ENCODE peak calls at places on chromosomes 6 and 20, in seven cellular contexts. One of them, this sample, is unnamed.

GRCh38 chr6:93300661-93301060 is 118.7 kb downstream of the EPHA7 start:
- DNase-seq in GF-D8: no peak
- DNase-seq in fibroblast of pulmonary artery: no peak
- DNase-seq in HEK293T: no peak
- DNase-seq in T47D: peak
- DNase-seq in NCI-H510A: peak
- DNase-seq in NCI-H2171: no peak
- DNase-seq in this sample: no peak

GRCh38 chr20:50798650-50799049 is 3.8 kb downstream of the BCAS4 start:
- DNase-seq in GF-D8: no peak
- DNase-seq in HEK293T: no peak
- DNase-seq in fibroblast of pulmonary artery: no peak
- DNase-seq in NCI-H2171: no peak
- DNase-seq in NCI-H510A: no peak
- DNase-seq in T47D: peak
- DNase-seq in this sample: no peak

GRCh38 chr6:11744753-11745152 is 33.9 kb downstream of the ADTRP start:
- DNase-seq in fibroblast of pulmonary artery: peak
- DNase-seq in T47D: no peak
- DNase-seq in HEK293T: no peak
- DNase-seq in NCI-H2171: no peak
- DNase-seq in GF-D8: no peak
- DNase-seq in NCI-H510A: no peak
- DNase-seq in this sample: peak

GRCh38 chr6:130136803-130137202 is 85.9 kb downstream of the SAMD3 start:
- DNase-seq in NCI-H510A: no peak
- DNase-seq in GF-D8: no peak
- DNase-seq in fibroblast of pulmonary artery: no peak
- DNase-seq in T47D: no peak
- DNase-seq in NCI-H2171: no peak
- DNase-seq in HEK293T: no peak
- DNase-seq in this sample: peak

GRCh38 chr6:67458265-67458664 is 1176.8 kb upstream of the ADGRB3 start:
- DNase-seq in NCI-H510A: no peak
- DNase-seq in GF-D8: no peak
- DNase-seq in fibroblast of pulmonary artery: peak
- DNase-seq in NCI-H2171: no peak
- DNase-seq in T47D: peak
- DNase-seq in HEK293T: no peak
- DNase-seq in this sample: no peak

GRCh38 chr20:1632228-1632577 is 12.4 kb upstream of the SIRPB1 start:
- DNase-seq in T47D: no peak
- DNase-seq in NCI-H510A: no peak
- DNase-seq in fibroblast of pulmonary artery: no peak
- DNase-seq in HEK293T: no peak
- DNase-seq in GF-D8: no peak
- DNase-seq in NCI-H2171: no peak
- DNase-seq in this sample: no peak

GRCh38 chr6:148780918-148781436 is 34.1 kb downstream of the UST start:
- DNase-seq in fibroblast of pulmonary artery: no peak
- DNase-seq in NCI-H2171: no peak
- DNase-seq in T47D: no peak
- DNase-seq in HEK293T: no peak
- DNase-seq in NCI-H510A: no peak
- DNase-seq in GF-D8: no peak
- DNase-seq in this sample: no peak

GRCh38 chr6:79687759-79688158 is 56.6 kb downstream of the SH3BGRL2 start:
- DNase-seq in GF-D8: no peak
- DNase-seq in NCI-H510A: no peak
- DNase-seq in fibroblast of pulmonary artery: no peak
- DNase-seq in T47D: no peak
- DNase-seq in HEK293T: no peak
- DNase-seq in NCI-H2171: no peak
- DNase-seq in this sample: no peak

GRCh38 chr6:44630125-44631028 is 242.9 kb downstream of the CDC5L start:
- DNase-seq in GF-D8: no peak
- DNase-seq in NCI-H2171: no peak
- DNase-seq in HEK293T: peak
- DNase-seq in fibroblast of pulmonary artery: peak
- DNase-seq in NCI-H510A: peak
- DNase-seq in T47D: peak
- DNase-seq in this sample: peak

GRCh38 chr6:7723041-7723447 is 2.9 kb upstream of the BMP6 start:
- DNase-seq in T47D: peak
- DNase-seq in NCI-H2171: peak
- DNase-seq in NCI-H510A: peak
- DNase-seq in fibroblast of pulmonary artery: peak
- DNase-seq in GF-D8: peak
- DNase-seq in HEK293T: peak
- DNase-seq in this sample: peak

GRCh38 chr6:41406821-41407787 is 71.7 kb downstream of the NCR2 start:
- DNase-seq in GF-D8: no peak
- DNase-seq in T47D: no peak
- DNase-seq in HEK293T: no peak
- DNase-seq in NCI-H510A: no peak
- DNase-seq in fibroblast of pulmonary artery: no peak
- DNase-seq in NCI-H2171: no peak
- DNase-seq in this sample: no peak

GRCh38 chr6:148760143-148760505 is 13.3 kb downstream of the UST start:
- DNase-seq in T47D: no peak
- DNase-seq in HEK293T: no peak
- DNase-seq in NCI-H510A: no peak
- DNase-seq in GF-D8: no peak
- DNase-seq in fibroblast of pulmonary artery: no peak
- DNase-seq in NCI-H2171: no peak
- DNase-seq in this sample: no peak

GRCh38 chr6:842141-842540 is 149.2 kb upstream of the EXOC2 start:
- DNase-seq in NCI-H2171: no peak
- DNase-seq in T47D: peak
- DNase-seq in HEK293T: no peak
- DNase-seq in NCI-H510A: no peak
- DNase-seq in fibroblast of pulmonary artery: no peak
- DNase-seq in GF-D8: no peak
- DNase-seq in this sample: no peak

GRCh38 chr6:168132531-168133184 is 53.6 kb upstream of the FRMD1 start:
- DNase-seq in T47D: peak
- DNase-seq in fibroblast of pulmonary artery: peak
- DNase-seq in GF-D8: no peak
- DNase-seq in NCI-H2171: no peak
- DNase-seq in NCI-H510A: peak
- DNase-seq in HEK293T: peak
- DNase-seq in this sample: peak

GRCh38 chr6:40912158-40912946 is 126.7 kb downstream of the UNC5CL start:
- DNase-seq in T47D: peak
- DNase-seq in NCI-H510A: peak
- DNase-seq in GF-D8: peak
- DNase-seq in HEK293T: peak
- DNase-seq in fibroblast of pulmonary artery: peak
- DNase-seq in NCI-H2171: peak
- DNase-seq in this sample: peak

GRCh38 chr20:60334936-60335335 is 376.7 kb downstream of the CDH26 start:
- DNase-seq in T47D: no peak
- DNase-seq in HEK293T: no peak
- DNase-seq in fibroblast of pulmonary artery: no peak
- DNase-seq in NCI-H510A: no peak
- DNase-seq in GF-D8: no peak
- DNase-seq in NCI-H2171: no peak
- DNase-seq in this sample: no peak

GRCh38 chr20:19074828-19075516 is 137.5 kb upstream of the SLC24A3 start:
- DNase-seq in HEK293T: no peak
- DNase-seq in GF-D8: peak
- DNase-seq in T47D: peak
- DNase-seq in fibroblast of pulmonary artery: no peak
- DNase-seq in NCI-H2171: no peak
- DNase-seq in NCI-H510A: peak
- DNase-seq in this sample: no peak

GRCh38 chr20:60223174-60223573 is 265.0 kb downstream of the CDH26 start:
- DNase-seq in GF-D8: no peak
- DNase-seq in T47D: no peak
- DNase-seq in NCI-H510A: no peak
- DNase-seq in NCI-H2171: no peak
- DNase-seq in fibroblast of pulmonary artery: no peak
- DNase-seq in HEK293T: no peak
- DNase-seq in this sample: no peak

GRCh38 chr6:3359973-3360726 is 96.7 kb downstream of the SLC22A23 start:
- DNase-seq in HEK293T: no peak
- DNase-seq in fibroblast of pulmonary artery: no peak
- DNase-seq in T47D: no peak
- DNase-seq in GF-D8: no peak
- DNase-seq in NCI-H510A: no peak
- DNase-seq in NCI-H2171: no peak
- DNase-seq in this sample: no peak

GRCh38 chr6:52724041-52724405 is 39.3 kb downstream of the GSTA2 start:
- DNase-seq in NCI-H2171: no peak
- DNase-seq in fibroblast of pulmonary artery: peak
- DNase-seq in GF-D8: no peak
- DNase-seq in HEK293T: no peak
- DNase-seq in NCI-H510A: no peak
- DNase-seq in T47D: peak
- DNase-seq in this sample: peak

GRCh38 chr6:168137024-168137423 is 58.0 kb upstream of the FRMD1 start:
- DNase-seq in NCI-H510A: no peak
- DNase-seq in GF-D8: no peak
- DNase-seq in NCI-H2171: no peak
- DNase-seq in HEK293T: no peak
- DNase-seq in fibroblast of pulmonary artery: no peak
- DNase-seq in T47D: no peak
- DNase-seq in this sample: no peak

GRCh38 chr20:40276291-40276690 is 412.7 kb downstream of the MAFB start:
- DNase-seq in HEK293T: no peak
- DNase-seq in fibroblast of pulmonary artery: no peak
- DNase-seq in NCI-H2171: no peak
- DNase-seq in NCI-H510A: no peak
- DNase-seq in T47D: no peak
- DNase-seq in GF-D8: no peak
- DNase-seq in this sample: peak

GRCh38 chr6:44257007-44257752 is at the start of gene SLC35B2:
- DNase-seq in NCI-H2171: peak
- DNase-seq in fibroblast of pulmonary artery: peak
- DNase-seq in T47D: peak
- DNase-seq in GF-D8: no peak
- DNase-seq in NCI-H510A: peak
- DNase-seq in HEK293T: peak
- DNase-seq in this sample: peak

GRCh38 chr6:43608310-43608763 is 20.7 kb downstream of the GTPBP2 start:
- DNase-seq in fibroblast of pulmonary artery: peak
- DNase-seq in T47D: peak
- DNase-seq in NCI-H510A: peak
- DNase-seq in NCI-H2171: peak
- DNase-seq in GF-D8: peak
- DNase-seq in HEK293T: peak
- DNase-seq in this sample: peak